ENCODE peak calls at places on chromosomes 6 and 20, in four cellular contexts. Z, N, K and R are unnamed samples.

GRCh38 chr6:45554596-45554995 is 176.9 kb upstream of the SUPT3H start:
- DNase-seq in Z (no peak), N (no peak), K (no peak), R (no peak)

GRCh38 chr6:101597711-101598110 is 204.2 kb downstream of the GRIK2 start:
- DNase-seq in Z (no peak), N (no peak), K (no peak), R (no peak)

GRCh38 chr20:4810446-4811019 is 88.8 kb downstream of the PRND start:
- DNase-seq in Z (no peak), N (no peak), K (no peak), R (no peak)

GRCh38 chr6:20427856-20428255 is 26.2 kb downstream of the E2F3 start:
- DNase-seq in N (no peak), K (no peak), Z (no peak), R (no peak)

GRCh38 chr20:54345301-54345724 is 130.1 kb upstream of the DOK5 start:
- DNase-seq in Z (no peak), K (no peak), N (no peak), R (no peak)

GRCh38 chr6:151765444-151765886 is 42.0 kb upstream of the ESR1 start:
- DNase-seq in Z (peak; percentile 3), N (no peak), K (peak; percentile 70), R (no peak)

GRCh38 chr6:3523288-3523670 is 66.4 kb upstream of the SLC22A23 start:
- DNase-seq in N (no peak), K (no peak), Z (no peak), R (no peak)

GRCh38 chr20:37283530-37284195 is 5.8 kb upstream of the MANBAL start:
- DNase-seq in Z (no peak), N (no peak), K (no peak), R (no peak)

GRCh38 chr20:10490706-10491105 is 55.6 kb downstream of the SLX4IP start:
- DNase-seq in Z (no peak), K (no peak), N (no peak), R (no peak)

GRCh38 chr6:170080828-170081368 is 210.0 kb downstream of the DLL1 start:
- DNase-seq in K (peak; percentile 2), Z (no peak), N (peak; percentile 12), R (no peak)

GRCh38 chr6:68640506-68640875 is 5.4 kb downstream of the ADGRB3 start:
- DNase-seq in Z (no peak), N (no peak), K (no peak), R (no peak)

GRCh38 chr6:44036699-44037101 is 90.6 kb downstream of the MRPL14 start:
- DNase-seq in K (no peak), Z (no peak), N (no peak), R (no peak)

GRCh38 chr6:102619585-102619984 is 1226.1 kb downstream of the GRIK2 start:
- DNase-seq in K (no peak), Z (no peak), N (no peak), R (no peak)

GRCh38 chr20:63009988-63010769 is 3.4 kb upstream of the BHLHE23 start:
- DNase-seq in Z (peak; percentile 48), K (no peak), N (no peak), R (no peak)

GRCh38 chr6:150841697-150842096 is 23.8 kb upstream of the MTHFD1L start:
- DNase-seq in K (no peak), N (no peak), Z (no peak), R (no peak)

GRCh38 chr20:3994125-3994524 is 21.2 kb downstream of the RNF24 start:
- DNase-seq in Z (no peak), K (no peak), N (no peak), R (no peak)

DNA sequence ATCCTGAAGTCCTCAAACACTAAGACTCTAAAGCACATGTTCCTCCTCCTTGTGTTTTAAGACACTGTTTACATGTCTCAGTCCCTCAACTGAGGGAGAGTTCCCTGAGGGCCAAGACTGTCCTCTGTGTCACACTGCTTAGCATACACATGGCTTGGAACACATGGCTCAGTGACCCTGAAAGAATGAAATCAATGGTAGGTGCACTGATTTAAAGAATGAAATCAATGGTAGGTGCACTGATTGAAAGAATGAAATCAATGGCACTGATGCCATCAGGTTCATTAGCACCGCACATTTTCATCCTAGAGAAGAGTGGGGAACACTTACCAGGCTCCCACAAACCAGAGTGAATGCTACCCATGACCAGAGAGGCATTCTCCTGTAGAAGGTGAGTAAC is 9.8 kb downstream of the TOMM34 start:
- DNase-seq in N (no peak), Z (no peak), K (no peak), R (no peak)
- H3K36me3 ChIP-seq in N (peaks cover 93% of the 10 kb centered on the region), Z (peaks cover 48% of the 10 kb centered on the region), K (peaks cover 34% of the 10 kb centered on the region), R (peaks cover 100% of the 10 kb centered on the region)

DNA sequence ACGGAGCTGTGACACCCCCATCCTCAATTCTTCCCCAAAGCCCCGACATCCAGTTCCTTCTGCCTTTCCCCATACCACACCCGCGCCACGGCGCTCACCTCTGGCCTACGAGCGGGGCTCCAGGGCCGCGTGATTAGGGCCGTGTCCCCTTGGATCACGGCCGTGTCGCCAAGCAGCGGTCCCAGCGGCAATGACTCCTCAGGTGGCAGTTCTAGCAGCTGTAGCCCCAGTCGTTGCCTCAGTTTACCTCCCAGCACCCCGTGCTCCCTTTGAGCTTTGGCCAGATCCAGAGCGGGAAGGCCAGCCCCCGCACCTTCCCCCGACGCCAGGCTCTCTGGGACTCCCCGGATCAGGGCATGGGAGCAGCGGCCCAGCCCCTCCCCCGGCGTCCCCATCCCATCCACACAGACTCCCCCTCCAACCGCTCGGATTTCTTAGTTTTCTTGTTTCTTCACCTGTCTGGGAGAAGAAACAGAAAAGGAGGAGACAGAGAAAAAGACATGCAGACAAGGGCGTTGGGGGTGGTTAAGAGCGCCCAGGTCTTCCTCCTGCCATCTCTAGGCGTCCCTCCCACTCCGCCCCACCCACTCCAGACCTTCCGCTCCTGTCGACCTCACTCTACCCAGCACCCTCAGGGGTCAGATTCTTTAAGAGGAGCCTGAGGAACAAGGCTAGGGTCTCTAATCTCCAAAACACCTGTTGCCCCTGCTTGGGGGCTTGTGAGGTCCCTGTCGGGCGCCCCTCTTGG is at the start of gene DDAH2:
- DNase-seq in N (no peak), Z (no peak), K (no peak), R (no peak)
- TF ChIP-seq CTCF in N (peak; percentile 66), Z (no peak), K (peak; percentile 34), R (peak; percentile 44)

DNA sequence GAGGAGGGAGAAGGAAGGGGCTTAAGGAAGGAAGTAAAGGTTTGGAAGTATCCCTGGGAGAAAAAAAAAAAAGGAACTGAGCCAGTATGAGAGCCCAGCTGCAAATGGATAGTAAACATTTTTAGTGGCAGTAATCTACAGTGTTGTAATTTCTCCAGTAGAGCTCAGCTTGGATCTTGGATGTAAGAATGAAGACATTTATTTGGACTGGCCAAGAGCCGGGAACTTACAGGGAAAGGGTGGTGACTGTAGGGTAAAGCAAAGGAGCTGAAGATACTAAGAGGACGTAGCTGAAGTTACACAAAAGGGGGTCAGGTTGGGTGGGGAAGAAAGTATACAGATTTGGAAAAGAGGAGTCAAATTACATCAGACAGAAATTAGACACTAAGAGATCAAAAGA is 13.5 kb downstream of the EEF1E1 start:
- DNase-seq in Z (no peak), N (no peak), K (no peak), R (no peak)
- H3K36me3 ChIP-seq in Z (peaks cover 43% of the 10 kb centered on the region), N (peaks cover 57% of the 10 kb centered on the region), K (no peaks in the 10 kb centered on the region), R (peaks cover 40% of the 10 kb centered on the region)

DNA sequence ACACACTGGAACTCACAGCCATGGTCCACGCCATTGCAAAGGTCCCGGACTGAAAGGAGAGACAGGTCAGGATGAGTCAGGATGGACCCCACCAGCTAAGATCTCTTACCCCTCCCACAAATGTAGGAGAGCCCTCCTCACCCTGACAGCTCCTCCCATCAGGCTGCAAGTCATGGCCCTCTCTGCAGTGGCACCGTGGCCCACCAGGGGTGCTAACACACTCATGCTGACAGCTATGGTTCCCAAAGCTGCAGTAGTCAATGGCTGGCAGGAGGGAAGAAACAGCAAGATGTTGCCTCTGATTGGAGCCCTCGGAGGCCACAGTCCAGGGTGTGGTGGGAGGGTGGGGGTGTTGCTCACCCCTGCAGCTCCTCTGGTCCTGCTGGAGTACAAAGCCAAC is 5.7 kb upstream of the RBPJL start:
- DNase-seq in Z (no peak), K (no peak), N (no peak), R (no peak)
- TF ChIP-seq CTCF in Z (peak; percentile 13), K (no peak), N (peak; percentile 22), R (no peak)

GRCh38 chr20:45798935-45799642 is 7.3 kb downstream of the DNTTIP1 start:
- DNase-seq in Z (peak; percentile 45), N (no peak), K (peak; percentile 61), R (peak; percentile 54)
- H3K36me3 ChIP-seq in Z (peaks cover 47% of the 10 kb centered on the region), N (peaks cover 64% of the 10 kb centered on the region), K (peaks cover 19% of the 10 kb centered on the region), R (peaks cover 54% of the 10 kb centered on the region)

GRCh38 chr6:70886661-70887060 is 70.2 kb downstream of the B3GAT2 start:
- DNase-seq in N (no peak), K (no peak), Z (no peak), R (no peak)

GRCh38 chr6:70889270-70889669 is 67.6 kb downstream of the B3GAT2 start:
- DNase-seq in N (no peak), Z (no peak), K (no peak), R (no peak)

GRCh38 chr6:70879496-70879895 is 77.4 kb downstream of the B3GAT2 start:
- DNase-seq in N (no peak), K (no peak), Z (no peak), R (no peak)

GRCh38 chr6:70884074-70884983 is 72.5 kb downstream of the B3GAT2 start:
- DNase-seq in Z (peak; percentile 48), K (peak; percentile 63), N (peak; percentile 28), R (no peak)
- TF ChIP-seq CTCF in Z (peak; percentile 95), K (peak; percentile 97), N (peak; percentile 96), R (peak; percentile 88)

GRCh38 chr20:34458631-34459030 is 57.6 kb upstream of the DYNLRB1 start:
- DNase-seq in K (no peak), Z (no peak), N (no peak), R (no peak)

GRCh38 chr20:34461779-34462087 is 54.5 kb upstream of the DYNLRB1 start:
- DNase-seq in Z (no peak), N (no peak), K (no peak), R (no peak)

GRCh38 chr20:34459209-34459608 is 57.0 kb upstream of the DYNLRB1 start:
- DNase-seq in Z (no peak), N (no peak), K (no peak), R (no peak)
- H3K36me3 ChIP-seq in Z (peaks cover 26% of the 10 kb centered on the region), N (peaks cover 74% of the 10 kb centered on the region), K (peaks cover 12% of the 10 kb centered on the region), R (peaks cover 36% of the 10 kb centered on the region)

GRCh38 chr6:153553627-153554026 is 422.5 kb upstream of the RGS17 start:
- DNase-seq in Z (no peak), N (no peak), K (no peak), R (no peak)
- TF ChIP-seq CTCF in Z (no peak), N (peak; percentile 19), K (no peak), R (no peak)

GRCh38 chr20:6081236-6081635 is 27.4 kb upstream of the LRRN4 start:
- DNase-seq in Z (no peak), K (no peak), N (no peak), R (no peak)

GRCh38 chr20:6086868-6087267 is 33.0 kb upstream of the LRRN4 start:
- DNase-seq in Z (no peak), K (no peak), N (no peak), R (no peak)

GRCh38 chr20:6079011-6079410 is 25.2 kb upstream of the LRRN4 start:
- DNase-seq in N (no peak), Z (no peak), K (no peak), R (no peak)

GRCh38 chr20:6083926-6084325 is 30.1 kb upstream of the LRRN4 start:
- DNase-seq in K (no peak), N (no peak), Z (no peak), R (no peak)
- H3K36me3 ChIP-seq in K (no peaks in the 10 kb centered on the region), N (no peaks in the 10 kb centered on the region), Z (no peaks in the 10 kb centered on the region), R (no peaks in the 10 kb centered on the region)

GRCh38 chr20:2873747-2874041 is 413 bp downstream of the PTPRA start:
- DNase-seq in K (peak; percentile 57), N (peak; percentile 59), Z (peak; percentile 53), R (peak; percentile 36)
- TF ChIP-seq CTCF in K (no peak), N (no peak), Z (no peak), R (no peak)